ENCODE peak calls at places on chromosomes 4 and X, in nine cellular contexts. U is choroid plexus epithelial cell, E is HCT116, C is WTC11, N is A673, K is neural progenitor cell, L is A549, Z is testis, F is IMR-90. A is an unnamed sample.
A peak's percentile ranks its signal among the peaks of the same experiment; 100 is the strongest.

GRCh38 chrX:19593684-19594083 is 78.4 kb upstream of the MAP3K15 start:
- DNase-seq in U (peak; percentile 68), L (peak; percentile 36), N (peak; percentile 72), K (no peak), E (peak; percentile 3), C (no peak), F (peak; percentile 48), Z (peak; percentile 35), A (peak; percentile 36)

GRCh38 chr4:98311656-98312055 is 50.5 kb downstream of the RAP1GDS1 start:
- DNase-seq in F (no peak), N (no peak), U (no peak), E (no peak), L (no peak), C (no peak), Z (no peak), K (no peak), A (no peak)

GRCh38 chrX:63686878-63687714 is 97.9 kb downstream of the ARHGEF9 start:
- DNase-seq in C (peak; percentile 13), L (peak; percentile 30), N (peak; percentile 44), K (peak; percentile 51), Z (no peak), F (peak; percentile 45), U (peak; percentile 58), E (peak; percentile 3), A (peak; percentile 2)

GRCh38 chrX:101774340-101774739 is 114.7 kb upstream of the ARMCX2 start:
- DNase-seq in Z (no peak), N (no peak), K (no peak), C (no peak), E (no peak), F (no peak), L (no peak), U (no peak), A (peak; percentile 2)

GRCh38 chrX:150536455-150537116 is 31.8 kb upstream of the MTM1 start:
- DNase-seq in L (peak; percentile 28), C (no peak), E (peak; percentile 3), Z (no peak), N (peak; percentile 31), K (no peak), F (no peak), U (no peak), A (no peak)

GRCh38 chrX:19882066-19882775 is 5.2 kb downstream of the SH3KBP1 start:
- DNase-seq in K (no peak), Z (no peak), L (no peak), U (no peak), N (no peak), E (no peak), C (no peak), F (no peak), A (no peak)

GRCh38 chr4:116150152-116150551 is 935.2 kb downstream of the TRAM1L1 start:
- DNase-seq in U (no peak), F (no peak), K (no peak), E (no peak), Z (no peak), L (no peak), N (peak; percentile 39), C (no peak), A (no peak)

GRCh38 chr4:179485781-179486180 is 2043.5 kb upstream of the AGA start:
- DNase-seq in E (no peak), Z (no peak), U (no peak), C (no peak), L (no peak), K (no peak), N (no peak), F (no peak), A (no peak)

GRCh38 chr4:89298160-89298559 is 9.4 kb downstream of the GPRIN3 start:
- DNase-seq in F (no peak), C (no peak), L (no peak), U (no peak), Z (no peak), N (no peak), E (no peak), K (no peak), A (no peak)

GRCh38 chr4:129839687-129840086 is 743.7 kb downstream of the C4orf33 start:
- DNase-seq in F (no peak), L (no peak), K (no peak), C (no peak), Z (no peak), N (no peak), E (no peak), U (peak; percentile 13), A (no peak)

GRCh38 chr4:138405934-138406567 is 163.9 kb upstream of the SLC7A11 start:
- DNase-seq in N (no peak), U (peak; percentile 83), E (no peak), Z (no peak), K (no peak), C (no peak), L (no peak), F (peak; percentile 72), A (no peak)

GRCh38 chrX:136183917-136184316 is 36.6 kb downstream of the FHL1 start:
- DNase-seq in F (no peak), N (peak; percentile 36), U (peak; percentile 56), Z (no peak), K (no peak), E (no peak), C (no peak), L (no peak), A (no peak)

GRCh38 chr4:145452447-145453162 is 29.0 kb upstream of the SMAD1 start:
- DNase-seq in N (no peak), Z (no peak), L (no peak), F (no peak), K (no peak), C (no peak), E (no peak), U (no peak), A (no peak)

GRCh38 chr4:11198516-11199305 is 230.0 kb downstream of the HS3ST1 start:
- DNase-seq in C (no peak), K (no peak), F (no peak), E (no peak), Z (no peak), N (no peak), U (no peak), L (no peak), A (no peak)

GRCh38 chrX:148380107-148380506 is 120.3 kb upstream of the AFF2 start:
- DNase-seq in F (no peak), N (no peak), Z (no peak), L (no peak), U (no peak), E (no peak), C (no peak), K (no peak), A (peak; percentile 17)

GRCh38 chr4:65798498-65799127 is 128.3 kb upstream of the EPHA5 start:
- DNase-seq in E (no peak), L (no peak), U (no peak), C (no peak), Z (no peak), N (no peak), K (no peak), F (no peak), A (no peak)

GRCh38 chrX:148872881-148873280 is 372.5 kb downstream of the AFF2 start:
- DNase-seq in U (no peak), F (no peak), Z (no peak), L (no peak), K (no peak), E (no peak), N (no peak), C (no peak), A (no peak)

GRCh38 chr4:110196206-110196870 is 2.1 kb downstream of the ELOVL6 start:
- DNase-seq in U (peak; percentile 34), N (peak; percentile 61), F (peak; percentile 32), K (peak; percentile 79), Z (peak; percentile 64), L (peak; percentile 45), C (peak; percentile 83), E (no peak), A (peak; percentile 53)

GRCh38 chr4:41216294-41217019 is 2.1 kb upstream of the APBB2 start:
- DNase-seq in Z (peak; percentile 83), F (peak; percentile 57), N (peak; percentile 77), K (peak; percentile 78), U (peak; percentile 78), E (peak; percentile 78), L (peak; percentile 87), C (peak; percentile 80), A (peak; percentile 74)
- TF ChIP-seq CTCF in Z (no peak), F (peak; percentile 31), N (no peak), K (peak; percentile 36), U (peak; percentile 57), E (no peak), L (peak; percentile 23), C (no peak), A (peak; percentile 32)

GRCh38 chr4:26131711-26132110 is 189.1 kb upstream of the RBPJ start:
- DNase-seq in U (no peak), Z (no peak), N (no peak), F (no peak), K (no peak), L (no peak), C (no peak), E (no peak), A (peak; percentile 61)

GRCh38 chr4:26133840-26134239 is 187.0 kb upstream of the RBPJ start:
- DNase-seq in C (no peak), E (no peak), U (no peak), L (no peak), F (no peak), K (no peak), Z (no peak), N (no peak), A (peak; percentile 28)

GRCh38 chr4:26135331-26135730 is 185.5 kb upstream of the RBPJ start:
- DNase-seq in E (no peak), K (no peak), U (no peak), F (no peak), Z (no peak), C (no peak), L (no peak), N (no peak), A (no peak)

GRCh38 chr4:26131053-26131452 is 189.8 kb upstream of the RBPJ start:
- DNase-seq in F (no peak), U (no peak), C (no peak), K (no peak), N (no peak), Z (no peak), E (no peak), L (no peak), A (no peak)

DNA sequence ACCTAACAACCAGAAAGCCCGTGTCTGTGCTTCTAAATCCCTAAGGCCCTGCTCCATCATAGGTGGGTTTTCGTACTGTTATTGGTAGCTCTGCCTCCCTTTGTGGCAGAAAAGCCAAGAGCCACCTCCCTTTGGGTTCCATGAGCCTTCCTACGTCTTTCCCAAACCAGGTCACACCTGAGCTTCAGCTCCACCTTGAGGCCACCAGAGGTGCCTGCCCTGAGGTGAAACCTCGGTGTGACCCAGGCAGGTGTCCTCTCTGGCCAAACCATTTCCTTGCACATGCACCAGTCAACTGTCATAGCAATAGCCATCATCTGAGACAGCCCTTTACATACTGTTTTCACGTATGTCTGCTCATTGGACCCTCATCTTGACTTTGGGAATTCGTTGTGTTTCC is 188.0 kb upstream of the RBPJ start:
- DNase-seq in E (no peak), L (no peak), U (no peak), K (no peak), F (no peak), N (no peak), Z (no peak), C (peak; percentile 38), A (no peak)
- TF ChIP-seq CTCF in E (peak; percentile 33), L (no peak), U (no peak), K (no peak), F (no peak), N (no peak), Z (no peak), C (no peak), A (no peak)

GRCh38 chr4:184252136-184253071 is 34.7 kb upstream of the ENPP6 start:
- DNase-seq in E (no peak), K (no peak), L (no peak), C (no peak), N (no peak), F (no peak), Z (no peak), U (no peak), A (peak; percentile 41)
- TF ChIP-seq CTCF in E (no peak), K (no peak), L (no peak), C (no peak), N (no peak), F (no peak), Z (no peak), U (no peak), A (no peak)

GRCh38 chr4:123299212-123299651 is 97.4 kb upstream of the SPRY1 start:
- DNase-seq in K (no peak), N (peak; percentile 65), E (no peak), Z (no peak), C (no peak), L (no peak), F (peak; percentile 84), U (peak; percentile 89), A (no peak)
- TF ChIP-seq CTCF in K (no peak), N (no peak), E (no peak), Z (no peak), C (no peak), L (no peak), F (no peak), U (no peak), A (no peak)